ENCODE peak calls at places on chromosome 12, in five cellular contexts. X, T, J, E and L are unnamed samples.

GRCh38 chr12:130181211-130181610 is 18.9 kb downstream of the FZD10 start:
- DNase-seq in J (no peak), X (no peak), E (no peak), T (no peak), L (no peak)

GRCh38 chr12:84911331-84912190 is 1.0 kb downstream of the SLC6A15 start:
- DNase-seq in E (peak), J (peak), X (peak), T (no peak), L (peak)

GRCh38 chr12:30754383-30754749 is 385 bp downstream of the CAPRIN2 start:
- DNase-seq in T (no peak), E (no peak), X (no peak), J (no peak), L (no peak)

GRCh38 chr12:1835178-1836131 is 15.1 kb downstream of the LRTM2 start:
- DNase-seq in E (no peak), J (no peak), X (no peak), T (no peak), L (no peak)

GRCh38 chr12:79448816-79449215 is 241.9 kb downstream of the PAWR start:
- DNase-seq in X (no peak), T (no peak), J (no peak), E (no peak), L (no peak)

GRCh38 chr12:102399653-102400052 is 80.7 kb downstream of the IGF1 start:
- DNase-seq in X (no peak), E (no peak), J (no peak), T (no peak), L (no peak)

GRCh38 chr12:24776856-24777255 is 172.0 kb downstream of the BCAT1 start:
- DNase-seq in J (peak), E (no peak), X (no peak), T (no peak), L (no peak)

GRCh38 chr12:123723011-123723410 is 10.9 kb downstream of the ATP6V0A2 start:
- DNase-seq in E (no peak), T (no peak), J (no peak), X (no peak), L (no peak)

GRCh38 chr12:91852646-91853045 is 293.0 kb downstream of the BTG1 start:
- DNase-seq in X (no peak), J (peak), E (no peak), T (no peak), L (no peak)